ENCODE peak calls at places on chromosome 12, in six cellular contexts. R, U, A, I, P and S are unnamed samples. For H3K27me3, the result is how much of the 10 kb centered on the place peaks cover.

GRCh38 chr12:75818863-75819262 is 212.7 kb downstream of the PHLDA1 start:
- DNase-seq in R (no peak), U (no peak), A (no peak), I (no peak), P (no peak), S (no peak)

GRCh38 chr12:99824900-99825562 is 159.7 kb downstream of the ANKS1B start:
- DNase-seq in R (no peak), U (no peak), A (no peak), I (no peak), P (no peak), S (no peak)

GRCh38 chr12:116194935-116195431 is 82.5 kb downstream of the MED13L start:
- DNase-seq in R (no peak), U (peak), A (no peak), I (peak), P (no peak), S (no peak)

GRCh38 chr12:100926669-100927248 is 132.2 kb downstream of the ANO4 start:
- DNase-seq in R (no peak), U (no peak), A (no peak), I (peak), P (no peak), S (no peak)

GRCh38 chr12:77953515-77953914 is 122.8 kb downstream of the NAV3 start:
- DNase-seq in R (no peak), U (no peak), A (no peak), I (peak), P (no peak), S (no peak)

GRCh38 chr12:69052613-69053408 is 119.8 kb upstream of the CPM start:
- DNase-seq in R (peak), U (no peak), A (no peak), I (peak), P (peak), S (no peak)

GRCh38 chr12:4421590-4422031 is 24.0 kb downstream of the FGF6 start:
- DNase-seq in R (no peak), U (no peak), A (no peak), I (peak), P (peak), S (no peak)

GRCh38 chr12:116443706-116444589 is 115.2 kb upstream of the MAP1LC3B2 start:
- DNase-seq in R (no peak), U (no peak), A (peak), I (no peak), P (no peak), S (no peak)

GRCh38 chr12:2976581-2976996 is 17.4 kb downstream of the TEAD4 start:
- DNase-seq in R (no peak), U (no peak), A (no peak), I (no peak), P (no peak), S (no peak)

GRCh38 chr12:95997911-95998510 is 1.9 kb upstream of the HAL start:
- DNase-seq in R (no peak), U (no peak), A (no peak), I (no peak), P (no peak), S (no peak)

GRCh38 chr12:77943466-77943865 is 112.8 kb downstream of the NAV3 start:
- DNase-seq in R (no peak), U (no peak), A (no peak), I (no peak), P (peak), S (no peak)

GRCh38 chr12:77941396-77941795 is 110.7 kb downstream of the NAV3 start:
- DNase-seq in R (no peak), U (no peak), A (no peak), I (no peak), P (no peak), S (no peak)

GRCh38 chr12:19200261-19200660 is 70.7 kb downstream of the PLEKHA5 start:
- DNase-seq in R (no peak), U (no peak), A (no peak), I (no peak), P (no peak), S (no peak)

GRCh38 chr12:10130042-10130441 is at the start of gene CLEC7A:
- DNase-seq in R (no peak), U (no peak), A (no peak), I (no peak), P (no peak), S (no peak)

GRCh38 chr12:10033783-10034381 is 3.4 kb downstream of the CLEC9A start:
- DNase-seq in R (no peak), U (no peak), A (no peak), I (no peak), P (no peak), S (no peak)

GRCh38 chr12:11787921-11788849 is 138.7 kb downstream of the ETV6 start:
- DNase-seq in R (no peak), U (no peak), A (no peak), I (no peak), P (no peak), S (no peak)

GRCh38 chr12:6372403-6373003 is 2.9 kb downstream of the SCNN1A start:
- DNase-seq in R (peak), U (no peak), A (no peak), I (peak), P (peak), S (no peak)

DNA sequence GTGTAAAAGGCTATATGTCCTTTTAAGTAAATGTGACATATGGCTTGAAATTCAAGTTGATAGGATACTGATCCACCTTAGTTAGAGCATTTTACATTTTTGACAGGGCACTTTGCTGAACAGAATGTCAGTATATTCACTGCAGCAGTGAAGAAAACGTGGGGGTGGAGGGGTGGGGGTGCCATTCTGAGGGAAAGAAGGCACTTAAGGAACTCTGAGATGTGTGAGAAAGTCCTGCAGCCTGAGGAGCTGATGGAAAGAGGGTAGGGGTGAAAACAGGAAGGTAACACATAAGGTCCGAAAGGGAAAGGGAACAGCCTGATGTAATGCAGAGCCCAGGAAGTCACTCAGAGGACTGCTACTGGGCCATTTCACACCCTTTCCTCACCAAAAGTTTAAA is 265.5 kb upstream of the GRIP1 start:
- DNase-seq in R (no peak), U (no peak), A (no peak), I (peak), P (no peak), S (no peak)
- H3K27ac ChIP-seq in R (no peak), U (no peak), A (no peak), I (no peak), P (no peak), S (no peak)

DNA sequence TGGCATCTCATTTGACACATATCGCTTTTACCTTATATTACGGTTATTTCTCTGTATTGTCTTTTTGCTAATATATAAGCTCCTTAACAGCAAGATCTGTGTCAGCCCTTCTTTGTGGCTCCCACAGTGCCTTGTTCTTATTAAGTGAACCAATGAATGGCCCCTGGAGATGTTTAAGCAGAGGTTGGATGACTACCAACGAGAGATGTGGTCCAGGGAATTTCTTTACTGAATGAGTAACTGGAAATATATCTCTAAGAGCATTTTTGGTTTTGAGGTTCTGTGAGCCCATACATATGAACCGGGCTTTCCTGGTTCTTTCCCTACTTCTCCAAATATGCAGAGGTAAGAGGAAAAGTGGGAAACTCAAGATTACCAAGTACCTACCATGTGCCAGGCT is 23.5 kb downstream of the CALCOCO1 start:
- DNase-seq in R (no peak), U (no peak), A (no peak), I (no peak), P (peak), S (no peak)
- H3K27me3 ChIP-seq in R (under half), U (under half), A (under half), I (half or more), P (half or more), S (under half)

GRCh38 chr12:49536526-49537195 is 2.2 kb upstream of the KCNH3 start:
- DNase-seq in R (no peak), U (no peak), A (no peak), I (peak), P (no peak), S (no peak)

GRCh38 chr12:49539406-49540228 is 787 bp downstream of the KCNH3 start:
- DNase-seq in R (no peak), U (no peak), A (peak), I (peak), P (no peak), S (no peak)

GRCh38 chr12:49538740-49539403 is at the start of gene KCNH3:
- DNase-seq in R (peak), U (peak), A (peak), I (peak), P (peak), S (peak)

GRCh38 chr12:49537231-49537708 is 1.6 kb upstream of the KCNH3 start:
- DNase-seq in R (no peak), U (no peak), A (no peak), I (peak), P (no peak), S (no peak)

DNA sequence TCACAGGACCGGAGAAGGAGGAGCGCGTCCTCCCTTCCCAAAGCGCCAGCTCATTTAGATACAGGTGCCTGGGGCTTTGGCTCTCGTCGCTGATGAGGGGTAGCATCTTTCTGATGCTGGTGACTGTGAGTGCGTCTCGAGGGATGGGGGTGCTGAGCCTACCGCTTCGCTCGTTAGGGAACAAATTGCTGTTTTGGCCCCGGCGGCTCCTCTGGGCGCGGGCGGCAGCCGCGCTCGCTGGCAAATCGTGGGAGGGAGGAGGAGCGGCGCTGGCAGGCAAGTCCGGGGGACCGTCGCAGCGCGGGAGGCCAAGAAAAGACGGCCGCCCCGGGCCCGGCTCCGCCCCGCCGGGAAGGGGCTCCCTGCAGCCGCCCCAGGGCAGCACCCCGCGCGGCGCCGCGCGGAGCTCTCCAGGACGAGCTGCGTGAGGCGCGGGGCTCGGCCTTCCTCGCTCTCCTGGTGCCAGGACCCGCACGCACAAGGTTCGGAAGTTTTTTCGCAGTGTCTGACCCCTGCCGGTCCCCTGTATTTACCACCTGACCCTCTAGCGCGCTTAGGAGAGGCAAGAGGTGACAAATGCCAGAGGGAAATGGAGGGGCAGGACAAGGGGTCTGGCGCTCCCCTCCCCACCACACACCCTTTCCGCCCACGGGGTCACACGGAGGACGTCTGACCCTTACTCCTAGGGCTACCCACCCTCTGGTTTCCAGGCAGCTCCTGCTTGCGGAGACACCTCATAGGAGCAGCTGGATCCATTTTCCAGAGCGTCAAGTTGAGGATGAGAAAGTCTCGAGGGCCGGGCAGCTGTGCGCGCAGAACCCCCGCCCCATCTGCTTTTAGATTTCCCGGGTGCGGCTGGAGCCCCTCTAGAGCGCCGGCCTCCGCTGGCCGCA is 875 bp upstream of the KCNH3 start:
- DNase-seq in R (no peak), U (no peak), A (no peak), I (peak), P (no peak), S (no peak)
- TF ChIP-seq CTCF in R (no peak), U (no peak), A (no peak), I (peak), P (peak), S (no peak)

GRCh38 chr12:48602192-48602989 is 32.5 kb upstream of the LALBA start:
- DNase-seq in R (no peak), U (no peak), A (no peak), I (no peak), P (no peak), S (no peak)

DNA sequence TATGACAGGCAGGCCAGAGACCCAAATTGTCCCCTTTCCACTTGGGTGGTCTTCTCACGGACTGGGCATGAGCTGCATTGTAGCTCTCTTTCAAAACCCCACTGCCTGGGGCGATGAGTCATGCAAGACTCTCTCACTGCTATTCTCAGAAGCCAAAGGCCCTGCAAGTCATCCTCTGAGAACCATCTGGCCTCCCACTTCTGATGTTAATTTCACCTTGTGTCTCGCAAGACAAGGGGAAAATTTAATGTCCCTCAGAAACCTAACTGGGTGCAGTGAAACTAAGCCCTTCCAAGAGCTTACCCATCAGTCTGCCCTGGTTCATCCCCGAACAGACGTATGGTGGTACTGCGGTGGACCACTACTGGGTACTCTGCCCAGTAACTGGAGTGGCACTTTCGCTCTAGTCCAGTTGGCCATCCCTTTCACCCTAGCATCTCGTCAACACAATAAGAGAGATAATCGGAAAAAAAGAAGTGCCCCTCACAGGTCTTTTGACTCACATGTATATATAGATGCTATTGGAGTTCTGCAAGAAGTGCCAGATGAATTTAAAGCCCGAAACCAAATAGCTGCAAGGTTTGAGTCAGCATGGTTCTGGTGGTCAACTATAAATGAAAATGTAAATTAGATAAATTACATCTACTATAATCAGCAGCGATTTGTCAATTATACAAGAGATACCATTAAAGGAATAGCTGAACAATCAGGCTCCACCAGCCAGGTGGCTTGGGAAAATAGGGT is 31.3 kb upstream of the LALBA start:
- DNase-seq in R (no peak), U (no peak), A (no peak), I (peak), P (peak), S (no peak)
- H3K27ac ChIP-seq in R (no peak), U (no peak), A (no peak), I (peak), P (no peak), S (no peak)

GRCh38 chr12:54035561-54036377 is 2.9 kb downstream of the HOXC5 start:
- DNase-seq in R (no peak), U (no peak), A (no peak), I (no peak), P (no peak), S (no peak)
- H3K27me3 ChIP-seq in R (under half), U (half or more), A (under half), I (half or more), P (half or more), S (half or more)

GRCh38 chr12:127060933-127061332 is 1206.0 kb upstream of the TMEM132C start:
- DNase-seq in R (no peak), U (no peak), A (no peak), I (no peak), P (no peak), S (no peak)

GRCh38 chr12:127064207-127064606 is 1202.8 kb upstream of the TMEM132C start:
- DNase-seq in R (no peak), U (no peak), A (no peak), I (no peak), P (no peak), S (no peak)

GRCh38 chr12:127063339-127064090 is 1203.5 kb upstream of the TMEM132C start:
- DNase-seq in R (no peak), U (no peak), A (no peak), I (no peak), P (no peak), S (no peak)

GRCh38 chr12:127070512-127071157 is 1196.3 kb upstream of the TMEM132C start:
- DNase-seq in R (no peak), U (no peak), A (no peak), I (no peak), P (no peak), S (no peak)

DNA sequence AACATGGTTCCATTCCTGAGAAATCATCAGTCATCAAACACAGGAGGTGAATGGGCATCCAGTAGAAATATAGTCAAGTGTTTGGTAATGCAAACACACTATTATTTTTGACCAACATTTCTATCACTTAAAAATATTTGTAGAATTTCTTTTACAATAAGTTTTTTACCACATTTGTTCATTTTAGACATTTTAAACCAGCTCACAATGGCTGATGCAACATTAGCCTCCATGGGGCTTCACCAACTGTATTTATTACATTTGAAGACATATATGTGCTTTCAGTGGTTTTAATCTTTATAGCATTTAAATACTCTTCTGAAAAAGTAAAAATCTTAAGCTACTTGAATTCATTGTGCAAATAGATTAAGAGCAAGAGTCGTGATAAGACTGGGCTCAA is 1201.4 kb upstream of the TMEM132C start:
- DNase-seq in R (no peak), U (no peak), A (no peak), I (no peak), P (no peak), S (no peak)
- TF ChIP-seq CTCF in R (no peak), U (no peak), A (no peak), I (no peak), P (no peak), S (no peak)

GRCh38 chr12:121279507-121279915 is 17.0 kb downstream of the CAMKK2 start:
- DNase-seq in R (peak), U (no peak), A (peak), I (peak), P (no peak), S (peak)
- H3K27ac ChIP-seq in R (no peak), U (no peak), A (peak), I (peak), P (no peak), S (peak)

DNA sequence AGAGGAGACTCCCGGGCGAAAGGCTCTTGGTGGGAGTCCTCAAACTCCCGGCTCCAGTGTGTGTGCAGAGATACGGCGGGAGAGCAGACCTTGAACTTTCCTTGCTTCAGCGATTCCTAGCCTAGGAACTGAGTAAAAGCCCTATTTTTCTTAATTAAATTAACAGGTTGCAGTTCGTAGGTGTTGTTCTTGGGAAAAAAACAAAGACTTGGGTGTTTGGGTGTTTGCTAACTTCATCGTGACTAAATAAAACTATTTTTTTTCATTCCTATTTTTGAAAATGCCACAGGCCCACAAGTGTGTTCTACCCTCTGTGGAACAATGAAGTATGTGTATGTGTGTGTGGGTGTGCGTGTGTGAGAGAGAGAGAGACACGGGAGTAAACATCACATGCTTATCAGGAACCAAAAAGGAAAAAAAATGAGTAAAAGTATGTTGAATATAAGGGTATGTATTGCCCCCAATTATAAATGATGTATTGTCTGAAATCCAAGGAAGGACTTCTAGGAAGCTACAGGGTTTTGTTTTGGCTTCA is 641 bp downstream of the TMEM117 start:
- DNase-seq in R (no peak), U (no peak), A (peak), I (no peak), P (peak), S (no peak)
- H3K27me3 ChIP-seq in R (under half), U (under half), A (under half), I (under half), P (under half), S (under half)